ENCODE peak calls at places on chromosomes 6 and 20, in nine cellular contexts. O is cardiac fibroblast, M is endothelial cell of umbilical vein, I is smooth muscle cell of the brain vasculature, W is KBM-7, X is astrocyte of the spinal cord, U is hypothalamus, D is fibroblast of pulmonary artery, J is NCI-H2171. S is an unnamed sample.

GRCh38 chr6:94071835-94072234 is 652.5 kb upstream of the EPHA7 start:
- DNase-seq in O (peak; percentile 20), M (no peak), I (no peak), W (no peak), X (peak; percentile 29), U (no peak), D (peak; percentile 3), J (no peak), S (no peak)

GRCh38 chr6:100322886-100323285 is 141.8 kb downstream of the SIM1 start:
- DNase-seq in O (peak; percentile 21), M (no peak), I (no peak), W (no peak), X (no peak), U (no peak), D (no peak), J (no peak), S (peak; percentile 62)

GRCh38 chr20:24657211-24657610 is 187.8 kb downstream of the SYNDIG1 start:
- DNase-seq in O (peak; percentile 75), M (no peak), I (peak; percentile 59), W (no peak), X (peak; percentile 91), U (no peak), D (peak; percentile 22), J (no peak), S (peak; percentile 83)

GRCh38 chr6:90521955-90522354 is 64.9 kb downstream of the MAP3K7 start:
- DNase-seq in O (no peak), M (no peak), I (no peak), W (no peak), X (no peak), U (no peak), D (no peak), J (no peak), S (no peak)

GRCh38 chr20:53708129-53708968 is 114.7 kb upstream of the ZNF217 start:
- DNase-seq in O (peak; percentile 27), M (no peak), I (no peak), W (peak; percentile 87), X (peak; percentile 91), U (no peak), D (no peak), J (no peak), S (peak; percentile 94)

GRCh38 chr6:71082033-71082620 is 125.3 kb upstream of the B3GAT2 start:
- DNase-seq in O (peak; percentile 52), M (no peak), I (no peak), W (no peak), X (peak; percentile 37), U (no peak), D (peak; percentile 32), J (no peak), S (peak; percentile 46)

GRCh38 chr6:19865178-19865577 is 28.0 kb downstream of the ID4 start:
- DNase-seq in O (no peak), M (no peak), I (no peak), W (no peak), X (no peak), U (no peak), D (no peak), J (no peak), S (no peak)

GRCh38 chr6:163393923-163394322 is 20.6 kb upstream of the QKI start:
- DNase-seq in O (no peak), M (peak; percentile 29), I (no peak), W (no peak), X (no peak), U (no peak), D (no peak), J (no peak), S (no peak)

GRCh38 chr20:57308451-57309410 is 20.9 kb upstream of the SPO11 start:
- DNase-seq in O (no peak), M (no peak), I (no peak), W (no peak), X (no peak), U (no peak), D (no peak), J (no peak), S (peak; percentile 16)

GRCh38 chr20:32585011-32585518 is at the start of gene NOL4L:
- DNase-seq in O (no peak), M (no peak), I (no peak), W (no peak), X (no peak), U (peak; percentile 48), D (no peak), J (peak; percentile 70), S (peak; percentile 28)

GRCh38 chr6:124522335-124522734 is 439.9 kb upstream of the RNF217 start:
- DNase-seq in O (no peak), M (no peak), I (no peak), W (no peak), X (no peak), U (no peak), D (no peak), J (no peak), S (no peak)

GRCh38 chr6:17004269-17004668 is 97.6 kb upstream of the STMND1 start:
- DNase-seq in O (no peak), M (no peak), I (no peak), W (no peak), X (no peak), U (no peak), D (no peak), J (no peak), S (no peak)

GRCh38 chr6:43200541-43200940 is 18.5 kb downstream of the CUL9 start:
- DNase-seq in O (no peak), M (no peak), I (no peak), W (no peak), X (no peak), U (no peak), D (no peak), J (no peak), S (no peak)

GRCh38 chr20:37384683-37385174 is 38.8 kb downstream of the SRC start:
- DNase-seq in O (peak; percentile 52), M (peak; percentile 39), I (no peak), W (peak; percentile 68), X (peak; percentile 25), U (peak; percentile 47), D (peak; percentile 44), J (peak; percentile 73), S (peak; percentile 29)

GRCh38 chr6:139256087-139256486 is 35.7 kb downstream of the TXLNB start:
- DNase-seq in O (peak; percentile 72), M (no peak), I (no peak), W (no peak), X (peak; percentile 91), U (no peak), D (peak; percentile 79), J (no peak), S (peak; percentile 25)

GRCh38 chr6:162088091-162088490 is 639.5 kb downstream of the PRKN start:
- DNase-seq in O (no peak), M (no peak), I (no peak), W (no peak), X (no peak), U (no peak), D (no peak), J (no peak), S (no peak)

GRCh38 chr6:4667591-4667990 is 108.6 kb upstream of the CDYL start:
- DNase-seq in O (no peak), M (no peak), I (no peak), W (no peak), X (no peak), U (no peak), D (no peak), J (no peak), S (no peak)

GRCh38 chr6:70459235-70459634 is 45.9 kb downstream of the FAM135A start:
- DNase-seq in O (no peak), M (no peak), I (no peak), W (no peak), X (no peak), U (no peak), D (no peak), J (no peak), S (no peak)

GRCh38 chr20:10213526-10213925 is 5.1 kb upstream of the SNAP25 start:
- DNase-seq in O (no peak), M (no peak), I (no peak), W (no peak), X (no peak), U (no peak), D (no peak), J (no peak), S (no peak)

GRCh38 chr6:134551245-134551960 is 233.5 kb upstream of the SGK1 start:
- DNase-seq in O (peak; percentile 89), M (peak; percentile 76), I (peak; percentile 37), W (no peak), X (peak; percentile 76), U (no peak), D (peak; percentile 89), J (no peak), S (peak; percentile 88)

GRCh38 chr20:62159052-62159451 is 15.5 kb downstream of the SS18L1 start:
- DNase-seq in O (no peak), M (no peak), I (no peak), W (no peak), X (no peak), U (no peak), D (no peak), J (no peak), S (no peak)

GRCh38 chr6:125164696-125165095 is 11.1 kb downstream of the TPD52L1 start:
- DNase-seq in O (no peak), M (no peak), I (no peak), W (no peak), X (no peak), U (no peak), D (no peak), J (no peak), S (no peak)